ENCODE peak calls at places on chromosome 11, in nine cellular contexts. L is cardiac fibroblast; N is GM12865; R is esophagus muscularis mucosa; A is endothelial cell; T is transverse colon; C is CD8-positive, alpha-beta T cell; W is right atrium auricular region; I is spleen. J is an unnamed sample.

GRCh38 chr11:47523491-47524199 is 29.3 kb downstream of the CELF1 start:
- DNase-seq in C (peak; percentile 41), R (no peak), I (no peak), W (peak; percentile 59), N (peak; percentile 54), L (peak; percentile 87), A (no peak), T (no peak), J (no peak)

GRCh38 chr11:35247428-35247827 is 108.5 kb downstream of the CD44 start:
- DNase-seq in I (peak; percentile 78), R (no peak), N (no peak), T (peak; percentile 26), L (no peak), A (no peak), W (no peak), C (peak; percentile 75), J (no peak)

GRCh38 chr11:126145954-126146353 is 65.5 kb downstream of the RPUSD4 start:
- DNase-seq in C (no peak), A (no peak), R (no peak), I (peak; percentile 41), W (no peak), L (no peak), T (no peak), N (no peak), J (no peak)

GRCh38 chr11:62345862-62346261 is 8.6 kb downstream of the ASRGL1 start:
- DNase-seq in L (no peak), N (no peak), T (peak; percentile 19), R (no peak), C (no peak), W (no peak), I (no peak), A (no peak), J (no peak)

GRCh38 chr11:125167292-125167953 is 2.9 kb downstream of the PKNOX2 start:
- DNase-seq in W (no peak), A (peak; percentile 41), I (peak; percentile 72), L (peak; percentile 37), C (no peak), N (no peak), T (no peak), R (no peak), J (no peak)

GRCh38 chr11:64226507-64227051 is 505 bp downstream of the NUDT22 start:
- DNase-seq in A (no peak), L (no peak), C (peak; percentile 60), I (peak; percentile 94), T (peak; percentile 82), N (peak; percentile 85), R (no peak), W (no peak), J (no peak)

GRCh38 chr11:127925430-127925829 is 661.9 kb downstream of the ETS1 start:
- DNase-seq in N (no peak), W (no peak), L (peak; percentile 67), C (no peak), R (no peak), T (no peak), A (no peak), I (no peak), J (no peak)

GRCh38 chr11:78062671-78063070 is 990 bp upstream of the THRSP start:
- DNase-seq in T (no peak), I (no peak), R (no peak), N (no peak), C (no peak), A (no peak), L (no peak), W (no peak), J (no peak)

GRCh38 chr11:36719708-36720107 is 121.7 kb upstream of the RAG2 start:
- DNase-seq in L (no peak), W (no peak), I (no peak), T (no peak), R (peak; percentile 84), C (no peak), N (no peak), A (no peak), J (no peak)

GRCh38 chr11:33942954-33943353 is 51.1 kb upstream of the LMO2 start:
- DNase-seq in T (no peak), I (no peak), N (peak; percentile 58), R (no peak), C (no peak), A (no peak), L (peak; percentile 93), W (peak; percentile 83), J (no peak)

GRCh38 chr11:32081129-32081641 is 9.7 kb upstream of the RCN1 start:
- DNase-seq in L (peak; percentile 92), T (no peak), A (no peak), N (peak; percentile 52), I (no peak), R (no peak), W (no peak), C (no peak), J (no peak)

GRCh38 chr11:57214494-57214893 is 22.6 kb downstream of the APLNR start:
- DNase-seq in N (no peak), I (no peak), C (no peak), T (no peak), W (no peak), A (no peak), L (peak; percentile 71), R (no peak), J (no peak)

GRCh38 chr11:100827934-100828661 is 141.0 kb downstream of the ARHGAP42 start:
- DNase-seq in W (no peak), R (no peak), T (no peak), L (peak; percentile 68), A (peak; percentile 51), I (no peak), N (peak; percentile 51), C (no peak), J (no peak)

GRCh38 chr11:63920870-63921417 is 4.0 kb upstream of the RCOR2 start:
- DNase-seq in N (peak; percentile 43), I (no peak), R (no peak), T (peak; percentile 28), A (peak; percentile 46), L (no peak), W (no peak), C (peak; percentile 52), J (no peak)

GRCh38 chr11:45451766-45452440 is 165.8 kb upstream of the SYT13 start:
- DNase-seq in R (no peak), C (no peak), A (no peak), L (peak; percentile 65), I (no peak), N (no peak), W (no peak), T (no peak), J (no peak)

GRCh38 chr11:73186294-73186850 is 31.7 kb upstream of the P2RY2 start:
- DNase-seq in N (no peak), T (no peak), I (no peak), A (no peak), W (no peak), L (no peak), R (no peak), C (no peak), J (no peak)

DNA sequence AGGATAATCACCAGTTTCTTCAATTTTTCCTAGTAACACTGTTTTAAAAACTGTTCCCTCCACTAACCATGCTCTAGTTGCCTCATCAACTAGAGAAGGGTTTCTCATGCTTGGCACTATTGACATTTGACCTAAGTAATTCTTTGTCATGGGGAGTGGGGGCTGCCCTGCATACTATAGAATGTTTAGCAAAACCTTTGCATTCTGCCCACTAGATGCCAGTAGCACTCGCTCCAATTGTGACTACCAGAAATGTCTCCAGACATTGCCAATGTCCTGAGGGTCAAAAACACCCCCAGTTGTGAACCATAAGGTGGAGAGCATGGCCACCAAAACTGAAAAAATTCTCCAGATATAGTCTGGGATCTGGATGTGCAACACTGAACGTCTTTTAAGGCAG is 27.6 kb upstream of the BMAL1 start:
- DNase-seq in C (no peak), W (no peak), A (no peak), T (no peak), L (peak; percentile 38), I (no peak), R (no peak), N (peak; percentile 16), J (no peak)
- TF ChIP-seq CTCF in C (no peak), W (no peak), A (no peak), T (no peak), L (peak; percentile 38), I (no peak), R (no peak), N (no peak), J (peak; percentile 4)

GRCh38 chr11:131914299-131914902 is 544.0 kb downstream of the NTM start:
- DNase-seq in R (no peak), I (no peak), A (no peak), C (no peak), L (peak; percentile 59), T (no peak), N (no peak), W (no peak), J (no peak)
- TF ChIP-seq CTCF in R (peak; percentile 32), I (no peak), A (peak; percentile 58), C (no peak), L (peak; percentile 45), T (no peak), N (peak; percentile 11), W (no peak), J (no peak)

GRCh38 chr11:92866679-92867282 is 102.7 kb upstream of the MTNR1B start:
- DNase-seq in W (no peak), C (no peak), R (no peak), N (no peak), T (no peak), A (no peak), L (no peak), I (no peak), J (no peak)

GRCh38 chr11:92859290-92859689 is 110.2 kb upstream of the MTNR1B start:
- DNase-seq in T (no peak), L (no peak), W (no peak), N (no peak), C (no peak), A (no peak), I (no peak), R (no peak), J (no peak)

GRCh38 chr11:92865352-92865751 is 104.1 kb upstream of the MTNR1B start:
- DNase-seq in A (no peak), N (no peak), R (no peak), W (peak; percentile 72), I (no peak), C (no peak), L (peak; percentile 11), T (no peak), J (no peak)

DNA sequence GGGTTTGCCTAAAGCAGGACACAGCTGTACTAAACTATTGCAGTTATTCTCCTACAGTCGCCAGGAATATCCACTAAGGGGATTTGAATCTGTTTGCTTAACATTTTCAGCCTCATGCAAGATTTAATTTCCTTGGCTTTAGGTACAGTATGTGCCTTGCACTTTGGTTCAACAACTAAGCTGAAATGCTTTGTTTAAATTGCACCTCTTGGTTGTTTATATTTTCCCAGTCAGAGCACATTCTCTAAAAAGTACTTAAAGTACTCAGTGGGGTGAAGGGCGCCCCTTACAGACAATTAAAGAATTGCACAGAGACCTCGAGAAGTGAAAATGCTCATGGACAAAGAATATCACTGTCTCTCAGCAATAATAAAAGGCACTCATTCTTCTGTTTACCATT is 107.8 kb upstream of the MTNR1B start:
- DNase-seq in T (no peak), R (no peak), C (no peak), L (no peak), W (no peak), I (no peak), N (no peak), A (no peak), J (no peak)
- TF ChIP-seq CTCF in T (no peak), R (peak; percentile 53), C (no peak), L (no peak), W (no peak), I (no peak), N (no peak), A (peak; percentile 26), J (no peak)

GRCh38 chr11:9120659-9121350 is 29.4 kb upstream of the SCUBE2 start:
- DNase-seq in R (peak; percentile 34), I (no peak), A (peak; percentile 63), T (no peak), C (no peak), W (no peak), N (peak; percentile 15), L (no peak), J (no peak)
- TF ChIP-seq CTCF in R (no peak), I (no peak), A (peak; percentile 35), T (no peak), C (no peak), W (no peak), N (peak; percentile 36), L (peak; percentile 21), J (peak; percentile 8)